ENCODE peak calls at places on chromosomes 11 and 22, in four cellular contexts. One of them, this sample, is unnamed.

GRCh38 chr22:32573991-32574390 is 99.4 kb downstream of the FBXO7 start:
- DNase-seq in astrocyte of the cerebellum: no peak
- DNase-seq in memory B cell: no peak
- DNase-seq in GF-D8: no peak
- DNase-seq in this sample: no peak

GRCh38 chr11:111339758-111340388 is 39.2 kb downstream of the POU2AF1 start:
- DNase-seq in astrocyte of the cerebellum: no peak
- DNase-seq in memory B cell: no peak
- DNase-seq in GF-D8: no peak
- DNase-seq in this sample: no peak

GRCh38 chr11:93085097-93085496 is 112.7 kb downstream of the SLC36A4 start:
- DNase-seq in astrocyte of the cerebellum: no peak
- DNase-seq in memory B cell: no peak
- DNase-seq in GF-D8: peak; percentile 4
- DNase-seq in this sample: no peak

GRCh38 chr11:108593214-108593909 is at the start of gene EXPH5:
- DNase-seq in astrocyte of the cerebellum: peak; percentile 26
- DNase-seq in memory B cell: peak; percentile 41
- DNase-seq in GF-D8: no peak
- DNase-seq in this sample: no peak

GRCh38 chr11:93517041-93517440 is 26.1 kb downstream of the SMCO4 start:
- DNase-seq in astrocyte of the cerebellum: no peak
- DNase-seq in memory B cell: no peak
- DNase-seq in GF-D8: no peak
- DNase-seq in this sample: no peak

GRCh38 chr11:48148749-48149148 is 67.9 kb upstream of the OR4B1 start:
- DNase-seq in astrocyte of the cerebellum: no peak
- DNase-seq in memory B cell: no peak
- DNase-seq in GF-D8: no peak
- DNase-seq in this sample: no peak

GRCh38 chr11:19680824-19681368 is 31.7 kb upstream of the NAV2 start:
- DNase-seq in astrocyte of the cerebellum: no peak
- DNase-seq in memory B cell: no peak
- DNase-seq in GF-D8: no peak
- DNase-seq in this sample: no peak

GRCh38 chr11:135033545-135033944 is 621.5 kb upstream of the B3GAT1 start:
- DNase-seq in astrocyte of the cerebellum: no peak
- DNase-seq in memory B cell: no peak
- DNase-seq in GF-D8: no peak
- DNase-seq in this sample: no peak

GRCh38 chr11:76620471-76620870 is 50.1 kb downstream of the LRRC32 start:
- DNase-seq in astrocyte of the cerebellum: peak; percentile 67
- DNase-seq in memory B cell: no peak
- DNase-seq in GF-D8: no peak
- DNase-seq in this sample: no peak

GRCh38 chr22:46797355-46797754 is 34.9 kb downstream of the TBC1D22A start:
- DNase-seq in astrocyte of the cerebellum: no peak
- DNase-seq in memory B cell: no peak
- DNase-seq in GF-D8: no peak
- DNase-seq in this sample: peak; percentile 23